ENCODE peak calls at places on chromosomes 4 and X, in nine cellular contexts. W is upper lobe of right lung; L is Right ventricle myocardium superior; Y is astrocyte of the spinal cord; B is activated CD4-positive, alpha-beta T cell treated with anti-CD3 and anti-CD28 coated beads for 24 hours; U is HT1080; P is effector memory CD4-positive, alpha-beta T cell; G is NCI-H1930; M is naive B cell. H is an unnamed sample.

GRCh38 chrX:72306085-72306801 is 529 bp upstream of the CITED1 start:
- DNase-seq in B (no peak), W (no peak), G (no peak), L (no peak), M (no peak), U (no peak), Y (no peak), P (no peak), H (no peak)

GRCh38 chr4:3492741-3493719 is 29.9 kb downstream of the DOK7 start:
- DNase-seq in W (no peak), L (no peak), U (no peak), P (no peak), Y (no peak), B (no peak), G (no peak), M (no peak), H (no peak)

GRCh38 chr4:8162625-8163024 is 4.0 kb upstream of the ABLIM2 start:
- DNase-seq in P (no peak), G (no peak), U (no peak), B (no peak), W (no peak), M (peak), Y (no peak), L (no peak), H (no peak)

GRCh38 chr4:128566688-128567087 is 242.8 kb upstream of the JADE1 start:
- DNase-seq in U (no peak), W (no peak), B (no peak), Y (no peak), M (no peak), P (no peak), L (no peak), G (no peak), H (no peak)

GRCh38 chr4:151835467-151835866 is 74.7 kb upstream of the GATB start:
- DNase-seq in M (no peak), P (no peak), U (no peak), Y (no peak), G (no peak), L (no peak), B (no peak), W (no peak), H (no peak)

GRCh38 chrX:40009890-40010289 is 87.9 kb downstream of the BCOR start:
- DNase-seq in G (no peak), W (no peak), P (no peak), Y (no peak), M (no peak), B (no peak), U (no peak), L (no peak), H (no peak)

GRCh38 chr4:108972613-108973283 is 209.9 kb upstream of the ETNPPL start:
- DNase-seq in L (no peak), W (no peak), U (no peak), B (no peak), P (no peak), G (no peak), M (no peak), Y (no peak), H (no peak)

GRCh38 chrX:150544222-150544787 is 24.1 kb upstream of the MTM1 start:
- DNase-seq in B (no peak), P (no peak), Y (no peak), U (peak), M (no peak), W (no peak), G (no peak), L (no peak), H (no peak)

GRCh38 chrX:41133551-41133950 is 48.3 kb downstream of the USP9X start:
- DNase-seq in M (no peak), W (no peak), Y (no peak), L (no peak), U (no peak), B (no peak), P (no peak), G (no peak), H (no peak)

H was measured in H4.